ENCODE peak calls at places on chromosomes 7 and 10, in six cellular contexts. One of them, this sample, is unnamed.

GRCh38 chr7:136339464-136339863 is 362.3 kb upstream of the MTPN start:
- DNase-seq in left lung: no peak
- DNase-seq in choroid plexus epithelial cell: no peak
- DNase-seq in PC-9: no peak
- DNase-seq in progenitor cell of endocrine pancreas: no peak
- DNase-seq in epithelial cell of esophagus: no peak
- DNase-seq in this sample: no peak

GRCh38 chr10:49606981-49607535 is 3.1 kb upstream of the SLC18A3 start:
- DNase-seq in left lung: peak
- DNase-seq in choroid plexus epithelial cell: peak
- DNase-seq in PC-9: peak
- DNase-seq in progenitor cell of endocrine pancreas: peak
- DNase-seq in epithelial cell of esophagus: peak
- DNase-seq in this sample: peak

GRCh38 chr7:84100866-84101265 is 93.7 kb downstream of the SEMA3A start:
- DNase-seq in left lung: no peak
- DNase-seq in choroid plexus epithelial cell: peak
- DNase-seq in PC-9: no peak
- DNase-seq in progenitor cell of endocrine pancreas: no peak
- DNase-seq in epithelial cell of esophagus: peak
- DNase-seq in this sample: no peak

GRCh38 chr10:62053860-62054259 is 152.4 kb downstream of the ARID5B start:
- DNase-seq in left lung: no peak
- DNase-seq in choroid plexus epithelial cell: no peak
- DNase-seq in PC-9: no peak
- DNase-seq in progenitor cell of endocrine pancreas: no peak
- DNase-seq in epithelial cell of esophagus: no peak
- DNase-seq in this sample: no peak

GRCh38 chr7:12565873-12566272 is 4.6 kb upstream of the SCIN start:
- DNase-seq in left lung: no peak
- DNase-seq in choroid plexus epithelial cell: no peak
- DNase-seq in PC-9: no peak
- DNase-seq in progenitor cell of endocrine pancreas: no peak
- DNase-seq in epithelial cell of esophagus: no peak
- DNase-seq in this sample: no peak

GRCh38 chr7:149625339-149625946 is 127.8 kb upstream of the ZNF746 start:
- DNase-seq in left lung: peak
- DNase-seq in choroid plexus epithelial cell: peak
- DNase-seq in PC-9: peak
- DNase-seq in progenitor cell of endocrine pancreas: peak
- DNase-seq in epithelial cell of esophagus: peak
- DNase-seq in this sample: peak

GRCh38 chr7:158410720-158411119 is 176.9 kb downstream of the PTPRN2 start:
- DNase-seq in left lung: no peak
- DNase-seq in choroid plexus epithelial cell: no peak
- DNase-seq in PC-9: no peak
- DNase-seq in progenitor cell of endocrine pancreas: no peak
- DNase-seq in epithelial cell of esophagus: no peak
- DNase-seq in this sample: no peak

GRCh38 chr7:51929818-51930217 is 613.2 kb upstream of the COBL start:
- DNase-seq in left lung: no peak
- DNase-seq in choroid plexus epithelial cell: no peak
- DNase-seq in PC-9: no peak
- DNase-seq in progenitor cell of endocrine pancreas: no peak
- DNase-seq in epithelial cell of esophagus: no peak
- DNase-seq in this sample: no peak

GRCh38 chr10:128222317-128222849 is 96.2 kb upstream of the MKI67 start:
- DNase-seq in left lung: no peak
- DNase-seq in choroid plexus epithelial cell: no peak
- DNase-seq in PC-9: no peak
- DNase-seq in progenitor cell of endocrine pancreas: no peak
- DNase-seq in epithelial cell of esophagus: no peak
- DNase-seq in this sample: no peak

GRCh38 chr7:96219382-96220130 is 102.3 kb downstream of the SLC25A13 start:
- DNase-seq in left lung: no peak
- DNase-seq in choroid plexus epithelial cell: no peak
- DNase-seq in PC-9: peak
- DNase-seq in progenitor cell of endocrine pancreas: no peak
- DNase-seq in epithelial cell of esophagus: peak
- DNase-seq in this sample: no peak

GRCh38 chr7:77415822-77416620 is at the start of gene GSAP:
- DNase-seq in left lung: peak
- DNase-seq in choroid plexus epithelial cell: no peak
- DNase-seq in PC-9: peak
- DNase-seq in progenitor cell of endocrine pancreas: peak
- DNase-seq in epithelial cell of esophagus: peak
- DNase-seq in this sample: peak

GRCh38 chr10:127997241-127997640 is 90.3 kb downstream of the PTPRE start:
- DNase-seq in left lung: no peak
- DNase-seq in choroid plexus epithelial cell: peak
- DNase-seq in PC-9: no peak
- DNase-seq in progenitor cell of endocrine pancreas: no peak
- DNase-seq in epithelial cell of esophagus: no peak
- DNase-seq in this sample: no peak

GRCh38 chr7:48040944-48041664 is 5.8 kb downstream of the C7orf57 start:
- DNase-seq in left lung: no peak
- DNase-seq in choroid plexus epithelial cell: no peak
- DNase-seq in PC-9: no peak
- DNase-seq in progenitor cell of endocrine pancreas: no peak
- DNase-seq in epithelial cell of esophagus: no peak
- DNase-seq in this sample: no peak

GRCh38 chr10:3067045-3067858 is at the start of gene PFKP:
- DNase-seq in left lung: peak
- DNase-seq in choroid plexus epithelial cell: no peak
- DNase-seq in PC-9: peak
- DNase-seq in progenitor cell of endocrine pancreas: no peak
- DNase-seq in epithelial cell of esophagus: peak
- DNase-seq in this sample: no peak

GRCh38 chr10:124926548-124926947 is 15.4 kb upstream of the ZRANB1 start:
- DNase-seq in left lung: no peak
- DNase-seq in choroid plexus epithelial cell: no peak
- DNase-seq in PC-9: no peak
- DNase-seq in progenitor cell of endocrine pancreas: no peak
- DNase-seq in epithelial cell of esophagus: no peak
- DNase-seq in this sample: no peak

GRCh38 chr10:124236818-124237217 is 143.4 kb upstream of the CHST15 start:
- DNase-seq in left lung: no peak
- DNase-seq in choroid plexus epithelial cell: no peak
- DNase-seq in PC-9: no peak
- DNase-seq in progenitor cell of endocrine pancreas: no peak
- DNase-seq in epithelial cell of esophagus: no peak
- DNase-seq in this sample: no peak

GRCh38 chr7:135204876-135205275 is 6.5 kb downstream of the WDR91 start:
- DNase-seq in left lung: no peak
- DNase-seq in choroid plexus epithelial cell: no peak
- DNase-seq in PC-9: no peak
- DNase-seq in progenitor cell of endocrine pancreas: no peak
- DNase-seq in epithelial cell of esophagus: peak
- DNase-seq in this sample: no peak

GRCh38 chr7:91636129-91636724 is 244.3 kb downstream of the MTERF1 start:
- DNase-seq in left lung: no peak
- DNase-seq in choroid plexus epithelial cell: peak
- DNase-seq in PC-9: peak
- DNase-seq in progenitor cell of endocrine pancreas: no peak
- DNase-seq in epithelial cell of esophagus: peak
- DNase-seq in this sample: peak

GRCh38 chr10:90087197-90088007 is 386.0 kb downstream of the KIF20B start:
- DNase-seq in left lung: no peak
- DNase-seq in choroid plexus epithelial cell: peak
- DNase-seq in PC-9: no peak
- DNase-seq in progenitor cell of endocrine pancreas: no peak
- DNase-seq in epithelial cell of esophagus: peak
- DNase-seq in this sample: no peak

GRCh38 chr10:131561897-131562296 is 250.4 kb upstream of the TCERG1L start:
- DNase-seq in left lung: no peak
- DNase-seq in choroid plexus epithelial cell: no peak
- DNase-seq in PC-9: no peak
- DNase-seq in progenitor cell of endocrine pancreas: no peak
- DNase-seq in epithelial cell of esophagus: no peak
- DNase-seq in this sample: no peak

GRCh38 chr7:32605032-32605431 is 109.7 kb downstream of the AVL9 start:
- DNase-seq in left lung: no peak
- DNase-seq in choroid plexus epithelial cell: no peak
- DNase-seq in PC-9: no peak
- DNase-seq in progenitor cell of endocrine pancreas: no peak
- DNase-seq in epithelial cell of esophagus: no peak
- DNase-seq in this sample: no peak

GRCh38 chr10:21526952-21527633 is 1.6 kb upstream of the SKIDA1 start:
- DNase-seq in left lung: peak
- DNase-seq in choroid plexus epithelial cell: peak
- DNase-seq in PC-9: peak
- DNase-seq in progenitor cell of endocrine pancreas: peak
- DNase-seq in epithelial cell of esophagus: peak
- DNase-seq in this sample: no peak

GRCh38 chr10:90969947-90970673 is 49.2 kb upstream of the ANKRD1 start:
- DNase-seq in left lung: no peak
- DNase-seq in choroid plexus epithelial cell: peak
- DNase-seq in PC-9: no peak
- DNase-seq in progenitor cell of endocrine pancreas: no peak
- DNase-seq in epithelial cell of esophagus: peak
- DNase-seq in this sample: no peak

GRCh38 chr7:41472427-41473125 is 230.3 kb downstream of the INHBA start:
- DNase-seq in left lung: no peak
- DNase-seq in choroid plexus epithelial cell: peak
- DNase-seq in PC-9: peak
- DNase-seq in progenitor cell of endocrine pancreas: no peak
- DNase-seq in epithelial cell of esophagus: no peak
- DNase-seq in this sample: no peak

DNA sequence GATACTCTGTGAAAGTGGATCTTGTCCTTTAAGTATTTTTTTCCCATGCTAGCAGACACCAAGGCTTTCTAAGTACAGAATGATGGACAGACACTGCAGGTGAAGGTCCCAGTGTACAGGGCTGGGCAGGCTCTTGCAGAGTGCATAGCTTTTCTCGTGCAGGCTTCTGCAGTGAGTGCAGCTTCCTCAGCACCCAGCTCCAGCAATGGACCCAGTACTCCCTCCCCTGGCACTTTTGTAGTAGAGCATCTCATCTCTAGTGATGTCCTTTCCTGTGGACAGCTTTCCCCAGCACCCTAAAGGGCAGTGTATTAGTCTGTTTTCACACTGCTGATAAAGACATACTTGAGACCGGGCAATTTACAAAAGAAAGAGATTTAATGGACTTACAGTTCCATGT is 104.3 kb downstream of the CUL2 start:
- DNase-seq in left lung: no peak
- DNase-seq in choroid plexus epithelial cell: peak
- DNase-seq in PC-9: no peak
- DNase-seq in progenitor cell of endocrine pancreas: no peak
- DNase-seq in epithelial cell of esophagus: peak
- DNase-seq in this sample: no peak
- TF ChIP-seq CTCF in left lung: no peak
- TF ChIP-seq CTCF in choroid plexus epithelial cell: peak
- TF ChIP-seq CTCF in PC-9: peak
- TF ChIP-seq CTCF in progenitor cell of endocrine pancreas: peak
- TF ChIP-seq CTCF in epithelial cell of esophagus: peak
- TF ChIP-seq CTCF in this sample: peak

DNA sequence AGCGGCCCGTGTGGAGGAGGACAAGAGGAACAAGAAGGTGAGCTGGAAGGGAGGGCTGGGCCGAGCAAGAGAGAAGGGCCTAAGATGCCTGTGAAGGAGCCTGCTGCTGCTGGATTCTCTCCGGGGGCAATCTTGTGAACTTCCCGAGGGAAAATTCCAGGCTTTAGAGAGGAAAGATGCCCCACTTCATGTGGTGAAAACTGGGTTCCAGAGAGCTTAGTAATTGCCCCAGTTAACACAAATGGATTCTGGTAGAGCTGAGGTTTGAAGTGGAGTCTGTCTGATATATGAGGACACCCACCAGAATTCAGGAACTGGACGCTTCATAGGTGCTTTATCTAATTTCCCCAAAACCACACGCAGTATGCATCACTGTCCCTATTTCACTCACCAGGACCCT is 114.1 kb upstream of the ZMIZ1 start:
- DNase-seq in left lung: no peak
- DNase-seq in choroid plexus epithelial cell: no peak
- DNase-seq in PC-9: no peak
- DNase-seq in progenitor cell of endocrine pancreas: no peak
- DNase-seq in epithelial cell of esophagus: no peak
- DNase-seq in this sample: no peak
- TF ChIP-seq CTCF in left lung: no peak
- TF ChIP-seq CTCF in choroid plexus epithelial cell: no peak
- TF ChIP-seq CTCF in PC-9: no peak
- TF ChIP-seq CTCF in progenitor cell of endocrine pancreas: no peak
- TF ChIP-seq CTCF in epithelial cell of esophagus: no peak
- TF ChIP-seq CTCF in this sample: no peak

DNA sequence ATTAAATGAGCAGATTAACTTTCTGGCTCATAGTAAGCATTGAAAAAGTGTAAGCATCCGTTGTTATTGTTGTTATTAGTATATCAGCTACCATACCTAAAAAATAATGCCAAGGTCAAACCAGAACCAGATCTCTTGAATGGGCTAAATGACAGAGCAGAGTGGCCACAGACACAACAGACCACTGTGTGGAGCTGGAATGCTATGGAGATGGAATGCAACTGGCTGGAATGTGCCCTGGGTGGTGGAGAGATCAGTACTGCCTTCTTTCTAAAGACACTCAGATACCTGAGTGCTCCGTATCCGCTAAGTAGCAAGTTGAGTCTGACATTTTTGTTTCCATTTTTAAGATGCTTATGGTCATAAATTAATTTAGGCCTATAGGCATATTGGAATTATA is 20.5 kb upstream of the DNAJB12 start:
- DNase-seq in left lung: no peak
- DNase-seq in choroid plexus epithelial cell: peak
- DNase-seq in PC-9: no peak
- DNase-seq in progenitor cell of endocrine pancreas: no peak
- DNase-seq in epithelial cell of esophagus: no peak
- DNase-seq in this sample: no peak
- TF ChIP-seq CTCF in left lung: no peak
- TF ChIP-seq CTCF in choroid plexus epithelial cell: peak
- TF ChIP-seq CTCF in PC-9: no peak
- TF ChIP-seq CTCF in progenitor cell of endocrine pancreas: no peak
- TF ChIP-seq CTCF in epithelial cell of esophagus: no peak
- TF ChIP-seq CTCF in this sample: peak

GRCh38 chr10:44627591-44628354 is 242.9 kb upstream of the CXCL12 start:
- DNase-seq in left lung: no peak
- DNase-seq in choroid plexus epithelial cell: peak
- DNase-seq in PC-9: no peak
- DNase-seq in progenitor cell of endocrine pancreas: no peak
- DNase-seq in epithelial cell of esophagus: peak
- DNase-seq in this sample: no peak
- TF ChIP-seq CTCF in left lung: no peak
- TF ChIP-seq CTCF in choroid plexus epithelial cell: peak
- TF ChIP-seq CTCF in PC-9: no peak
- TF ChIP-seq CTCF in progenitor cell of endocrine pancreas: no peak
- TF ChIP-seq CTCF in epithelial cell of esophagus: no peak
- TF ChIP-seq CTCF in this sample: no peak